ENCODE peak calls at places on chromosomes 11 and 22, in seven cellular contexts. H is stimulated activated naive B cell treated with anti-CD40 and anti-IgM and Interleukin-4, amounts not matched to agents 10 μg/mL and 1 μg/mL and 100 μg/mL, for 72 hours; P is cardiac septum; F is body of pancreas; N is Kasumi-1; R is RWPE1; Y is frontal cortex. G is an unnamed sample.
A peak's percentile ranks its signal among the peaks of the same experiment; 100 is the strongest.

GRCh38 chr11:22657101-22657694 is 9.2 kb upstream of the GAS2 start:
- DNase-seq in H (no peak), P (no peak), F (no peak), N (no peak), R (no peak), Y (no peak), G (no peak)

GRCh38 chr22:35522571-35523149 is 18.0 kb upstream of the RASD2 start:
- DNase-seq in H (no peak), P (no peak), F (no peak), N (no peak), R (no peak), Y (no peak), G (no peak)

GRCh38 chr11:61860054-61860903 is 31.1 kb downstream of the FADS3 start:
- DNase-seq in H (no peak), P (peak; percentile 87), F (peak; percentile 88), N (no peak), R (peak; percentile 49), Y (no peak), G (no peak)

GRCh38 chr11:44382648-44383240 is 72.8 kb upstream of the ALX4 start:
- DNase-seq in H (no peak), P (peak; percentile 5), F (no peak), N (no peak), R (no peak), Y (no peak), G (no peak)

GRCh38 chr11:21264125-21264524 is 594.7 kb downstream of the NELL1 start:
- DNase-seq in H (no peak), P (no peak), F (no peak), N (no peak), R (no peak), Y (no peak), G (no peak)

GRCh38 chr11:97894978-97895377 is 1125.8 kb upstream of the CNTN5 start:
- DNase-seq in H (no peak), P (no peak), F (no peak), N (no peak), R (no peak), Y (no peak), G (no peak)

GRCh38 chr11:8767466-8768142 is 85.0 kb downstream of the RPL27A start:
- DNase-seq in H (no peak), P (no peak), F (no peak), N (no peak), R (peak; percentile 61), Y (no peak), G (no peak)

GRCh38 chr11:35579557-35580396 is 38.5 kb upstream of the FJX1 start:
- DNase-seq in H (no peak), P (no peak), F (no peak), N (peak; percentile 80), R (peak; percentile 78), Y (no peak), G (no peak)

GRCh38 chr11:131637469-131638175 is 267.2 kb downstream of the NTM start:
- DNase-seq in H (no peak), P (no peak), F (no peak), N (no peak), R (no peak), Y (no peak), G (no peak)

GRCh38 chr11:40203606-40204005 is 1255.8 kb downstream of the LRRC4C start:
- DNase-seq in H (no peak), P (no peak), F (no peak), N (no peak), R (no peak), Y (no peak), G (no peak)

GRCh38 chr11:33802414-33802950 is 28.2 kb upstream of the FBXO3 start:
- DNase-seq in H (no peak), P (no peak), F (peak; percentile 62), N (peak; percentile 55), R (no peak), Y (no peak), G (no peak)

GRCh38 chr22:50247748-50248147 is 2.9 kb upstream of the TUBGCP6 start:
- DNase-seq in H (no peak), P (no peak), F (peak; percentile 65), N (no peak), R (peak; percentile 59), Y (no peak), G (peak; percentile 71)

GRCh38 chr11:35030716-35031213 is 108.2 kb upstream of the CD44 start:
- DNase-seq in H (no peak), P (peak; percentile 85), F (no peak), N (peak; percentile 75), R (peak; percentile 94), Y (no peak), G (peak; percentile 34)

GRCh38 chr11:117193130-117194020 is 5.8 kb upstream of the TAGLN start:
- DNase-seq in H (no peak), P (no peak), F (no peak), N (no peak), R (no peak), Y (no peak), G (no peak)

G was measured in GM06990.